ENCODE peak calls at places on chromosome 16, in seven cellular contexts. K, M, S, R, U, C and G are unnamed samples.

GRCh38 chr16:6846452-6846851 is 486.2 kb upstream of the RBFOX1 start:
- DNase-seq in K (no peak), M (no peak), S (no peak), R (no peak), U (no peak), C (no peak), G (no peak)

GRCh38 chr16:86343733-86344585 is 166.4 kb upstream of the FOXF1 start:
- DNase-seq in K (no peak), M (no peak), S (no peak), R (no peak), U (no peak), C (peak), G (no peak)

GRCh38 chr16:83917152-83918120 is 18.5 kb downstream of the MLYCD start:
- DNase-seq in K (peak), M (no peak), S (no peak), R (no peak), U (no peak), C (no peak), G (no peak)

GRCh38 chr16:85570735-85571562 is 42.2 kb upstream of the GSE1 start:
- DNase-seq in K (no peak), M (peak), S (no peak), R (no peak), U (no peak), C (no peak), G (no peak)

GRCh38 chr16:87844374-87844733 is 25.0 kb downstream of the SLC7A5 start:
- DNase-seq in K (no peak), M (no peak), S (no peak), R (no peak), U (no peak), C (no peak), G (peak)

GRCh38 chr16:30659507-30660423 is 1.5 kb downstream of the FBRS start:
- DNase-seq in K (peak), M (peak), S (peak), R (no peak), U (no peak), C (no peak), G (no peak)

GRCh38 chr16:75224281-75224680 is 5.5 kb downstream of the CTRB1 start:
- DNase-seq in K (no peak), M (no peak), S (no peak), R (no peak), U (no peak), C (no peak), G (no peak)

GRCh38 chr16:23013484-23013883 is 135.8 kb downstream of the USP31 start:
- DNase-seq in K (no peak), M (no peak), S (no peak), R (no peak), U (no peak), C (no peak), G (no peak)

GRCh38 chr16:2815299-2815771 is 1.7 kb upstream of the PRSS21 start:
- DNase-seq in K (no peak), M (no peak), S (no peak), R (no peak), U (no peak), C (no peak), G (no peak)